ENCODE peak calls at places on chromosomes 5 and 9, in six cellular contexts. W, N, G, R, X and Q are unnamed samples.

GRCh38 chr9:81574399-81574798 is 114.9 kb downstream of the TLE1 start:
- DNase-seq in W (no peak), N (no peak), G (no peak), R (no peak), X (peak), Q (no peak)

GRCh38 chr5:83099001-83099400 is 21.7 kb downstream of the XRCC4 start:
- DNase-seq in W (no peak), N (no peak), G (no peak), R (no peak), X (no peak), Q (no peak)

GRCh38 chr9:127931092-127931881 is 710 bp upstream of the PIP5KL1 start:
- DNase-seq in W (peak), N (peak), G (no peak), R (peak), X (peak), Q (peak)

GRCh38 chr9:94937214-94937903 is 210.9 kb downstream of the AOPEP start:
- DNase-seq in W (peak), N (peak), G (no peak), R (no peak), X (no peak), Q (peak)

GRCh38 chr9:36876056-36876455 is 158.0 kb downstream of the PAX5 start:
- DNase-seq in W (no peak), N (no peak), G (no peak), R (no peak), X (no peak), Q (no peak)

GRCh38 chr9:96874947-96875459 is 20.7 kb upstream of the ZNF782 start:
- DNase-seq in W (no peak), N (peak), G (no peak), R (no peak), X (peak), Q (peak)

GRCh38 chr5:154755361-154756202 is at the start of gene LARP1:
- DNase-seq in W (peak), N (peak), G (no peak), R (no peak), X (no peak), Q (peak)

GRCh38 chr9:137253717-137254623 is 1.2 kb upstream of the NELFB start:
- DNase-seq in W (peak), N (no peak), G (no peak), R (no peak), X (no peak), Q (no peak)

GRCh38 chr9:95284152-95284551 is 33.4 kb downstream of the FANCC start:
- DNase-seq in W (no peak), N (no peak), G (no peak), R (no peak), X (no peak), Q (no peak)

GRCh38 chr5:74767579-74767913 is 497 bp downstream of the NSA2 start:
- DNase-seq in W (peak), N (peak), G (no peak), R (no peak), X (peak), Q (no peak)

GRCh38 chr5:107607656-107608368 is 62.9 kb downstream of the EFNA5 start:
- DNase-seq in W (no peak), N (peak), G (no peak), R (no peak), X (no peak), Q (no peak)

GRCh38 chr9:69249337-69249736 is 75.3 kb downstream of the TJP2 start:
- DNase-seq in W (no peak), N (no peak), G (no peak), R (no peak), X (no peak), Q (peak)

GRCh38 chr5:68251804-68252648 is 36.5 kb downstream of the PIK3R1 start:
- DNase-seq in W (no peak), N (no peak), G (no peak), R (no peak), X (no peak), Q (no peak)

GRCh38 chr5:157506066-157506590 is 46.1 kb downstream of the NIPAL4 start:
- DNase-seq in W (no peak), N (no peak), G (no peak), R (no peak), X (no peak), Q (no peak)

GRCh38 chr9:22049411-22049810 is 40.3 kb upstream of the CDKN2B start:
- DNase-seq in W (no peak), N (no peak), G (no peak), R (no peak), X (no peak), Q (peak)

GRCh38 chr9:5626727-5627634 is 1.9 kb upstream of the RIC1 start:
- DNase-seq in W (peak), N (peak), G (no peak), R (no peak), X (no peak), Q (peak)

GRCh38 chr5:142013734-142014495 is 1.1 kb upstream of the GNPDA1 start:
- DNase-seq in W (peak), N (peak), G (no peak), R (no peak), X (peak), Q (peak)

GRCh38 chr5:65198777-65199120 is 283.0 kb downstream of the ADAMTS6 start:
- DNase-seq in W (no peak), N (peak), G (no peak), R (no peak), X (peak), Q (peak)

GRCh38 chr9:31590091-31590490 is 794.4 kb upstream of the ACO1 start:
- DNase-seq in W (no peak), N (no peak), G (no peak), R (no peak), X (no peak), Q (no peak)

GRCh38 chr9:115261656-115262081 is 143.7 kb upstream of the TNC start:
- DNase-seq in W (no peak), N (peak), G (no peak), R (no peak), X (no peak), Q (no peak)

GRCh38 chr9:113580041-113580953 is 116.8 kb downstream of the RGS3 start:
- DNase-seq in W (no peak), N (no peak), G (no peak), R (no peak), X (no peak), Q (peak)

GRCh38 chr5:119752921-119753886 is 123.8 kb downstream of the FAM170A start:
- DNase-seq in W (no peak), N (no peak), G (no peak), R (no peak), X (no peak), Q (no peak)
- TF ChIP-seq JUN in W (no peak), N (no peak), G (no peak), R (no peak), X (no peak), Q (no peak)

GRCh38 chr5:179873176-179873575 is 14.6 kb upstream of the MRNIP start:
- DNase-seq in W (no peak), N (no peak), G (no peak), R (no peak), X (no peak), Q (no peak)

GRCh38 chr5:179874536-179875292 is 16.1 kb upstream of the MRNIP start:
- DNase-seq in W (no peak), N (no peak), G (no peak), R (no peak), X (no peak), Q (no peak)

GRCh38 chr5:179874136-179874535 is 15.5 kb upstream of the MRNIP start:
- DNase-seq in W (no peak), N (no peak), G (no peak), R (no peak), X (no peak), Q (no peak)

GRCh38 chr5:179872356-179873160 is 13.9 kb upstream of the MRNIP start:
- DNase-seq in W (no peak), N (no peak), G (no peak), R (no peak), X (no peak), Q (no peak)

GRCh38 chr5:179873711-179874110 is 15.1 kb upstream of the MRNIP start:
- DNase-seq in W (no peak), N (no peak), G (no peak), R (no peak), X (no peak), Q (no peak)
- TF ChIP-seq JUN in W (no peak), N (no peak), G (no peak), R (no peak), X (no peak), Q (no peak)

DNA sequence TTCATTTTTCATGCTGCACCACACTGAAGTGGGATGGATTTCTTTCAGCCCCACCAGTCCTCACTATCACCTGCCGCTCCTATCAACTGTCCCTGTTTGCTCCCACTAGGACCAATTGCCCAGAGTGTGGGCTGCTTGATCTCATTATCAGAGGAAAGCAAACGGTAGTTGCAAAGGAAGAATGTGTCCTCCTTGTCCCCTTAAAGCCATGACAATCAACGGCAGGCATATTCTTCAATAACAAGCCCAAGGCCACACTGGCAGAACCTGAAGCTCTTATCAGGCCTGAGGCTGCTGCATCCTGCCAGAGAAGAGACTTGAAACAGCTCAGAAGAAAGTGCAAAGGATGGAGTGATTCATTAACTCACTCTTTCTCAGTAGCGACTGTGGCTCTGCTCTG is 39.3 kb upstream of the MAN2A1 start:
- DNase-seq in W (peak), N (no peak), G (no peak), R (no peak), X (no peak), Q (no peak)
- TF ChIP-seq JUN in W (no peak), N (no peak), G (no peak), R (no peak), X (no peak), Q (no peak)

GRCh38 chr5:36535390-36535789 is 71.0 kb upstream of the SLC1A3 start:
- DNase-seq in W (no peak), N (no peak), G (no peak), R (no peak), X (no peak), Q (no peak)

GRCh38 chr5:36529142-36529541 is 77.3 kb upstream of the SLC1A3 start:
- DNase-seq in W (no peak), N (no peak), G (no peak), R (no peak), X (no peak), Q (no peak)

GRCh38 chr5:36530249-36530648 is 76.2 kb upstream of the SLC1A3 start:
- DNase-seq in W (no peak), N (no peak), G (no peak), R (no peak), X (no peak), Q (no peak)

GRCh38 chr5:36528588-36528987 is 77.8 kb upstream of the SLC1A3 start:
- DNase-seq in W (no peak), N (no peak), G (no peak), R (no peak), X (no peak), Q (no peak)

GRCh38 chr5:36531401-36531800 is 75.0 kb upstream of the SLC1A3 start:
- DNase-seq in W (no peak), N (no peak), G (no peak), R (no peak), X (no peak), Q (no peak)
- TF ChIP-seq JUN in W (no peak), N (no peak), G (no peak), R (no peak), X (no peak), Q (no peak)

GRCh38 chr5:24819841-24820240 is 175.1 kb upstream of the CDH10 start:
- DNase-seq in W (no peak), N (no peak), G (no peak), R (no peak), X (no peak), Q (no peak)

GRCh38 chr5:24817966-24818365 is 173.2 kb upstream of the CDH10 start:
- DNase-seq in W (no peak), N (no peak), G (no peak), R (no peak), X (no peak), Q (no peak)

DNA sequence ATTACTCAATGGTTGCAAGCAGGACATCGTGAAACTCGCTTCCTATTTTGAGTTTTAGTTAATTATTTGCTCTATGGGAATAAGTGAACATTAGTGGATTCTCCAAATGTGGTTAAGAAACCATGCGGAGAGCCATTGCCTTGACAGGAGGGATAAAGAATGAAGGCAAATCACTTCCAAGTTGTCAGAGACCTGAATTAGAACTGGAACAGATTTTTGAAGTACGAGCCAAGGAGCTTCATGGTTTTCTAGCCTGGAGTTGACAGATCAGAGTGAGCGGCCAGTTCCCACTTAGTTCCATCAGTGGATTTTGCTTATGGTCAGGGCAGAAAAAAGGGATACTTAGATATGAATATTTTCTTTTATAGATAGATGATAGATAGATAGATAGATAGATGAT is 171.4 kb upstream of the CDH10 start:
- DNase-seq in W (no peak), N (no peak), G (no peak), R (no peak), X (no peak), Q (no peak)
- TF ChIP-seq JUN in W (no peak), N (no peak), G (no peak), R (no peak), X (no peak), Q (no peak)

GRCh38 chr9:100602302-100602930 is 24.5 kb downstream of the CAVIN4 start:
- DNase-seq in W (peak), N (peak), G (peak), R (no peak), X (peak), Q (peak)
- TF ChIP-seq JUN in W (no peak), N (no peak), G (no peak), R (no peak), X (no peak), Q (no peak)

DNA sequence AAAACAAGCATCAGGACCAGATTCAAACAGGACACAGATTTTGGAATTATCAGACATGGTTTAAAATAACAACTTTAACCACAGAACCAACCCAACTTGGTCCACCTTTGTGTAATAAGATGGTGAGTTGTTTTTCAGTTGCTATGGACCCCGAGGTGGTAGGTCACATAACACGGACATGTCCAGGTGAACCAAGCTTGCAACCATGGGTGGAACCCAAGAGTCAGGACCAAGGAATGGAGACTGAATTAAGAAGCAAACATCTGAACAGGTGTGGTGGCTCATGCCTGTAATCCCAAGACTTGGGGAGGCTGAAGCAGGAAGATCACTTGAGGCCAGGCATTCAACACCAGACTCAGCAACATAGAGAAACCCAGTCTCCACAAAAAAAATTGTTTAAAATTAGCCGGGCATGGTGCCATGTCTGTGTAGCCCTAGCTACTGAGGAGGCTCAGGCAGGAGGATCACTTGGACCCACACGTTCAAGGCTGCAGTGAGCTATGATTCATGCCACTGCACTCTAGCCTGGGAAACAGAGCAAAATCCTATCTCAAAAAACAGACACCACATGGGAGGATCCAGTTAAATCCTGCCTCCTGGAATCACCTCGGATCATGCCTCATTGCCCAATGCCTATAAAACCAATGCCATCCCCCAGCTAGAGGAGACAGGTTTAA is 10.6 kb downstream of the PTBP3 start:
- DNase-seq in W (no peak), N (no peak), G (no peak), R (no peak), X (no peak), Q (no peak)
- TF ChIP-seq JUN in W (no peak), N (no peak), G (no peak), R (no peak), X (no peak), Q (no peak)

DNA sequence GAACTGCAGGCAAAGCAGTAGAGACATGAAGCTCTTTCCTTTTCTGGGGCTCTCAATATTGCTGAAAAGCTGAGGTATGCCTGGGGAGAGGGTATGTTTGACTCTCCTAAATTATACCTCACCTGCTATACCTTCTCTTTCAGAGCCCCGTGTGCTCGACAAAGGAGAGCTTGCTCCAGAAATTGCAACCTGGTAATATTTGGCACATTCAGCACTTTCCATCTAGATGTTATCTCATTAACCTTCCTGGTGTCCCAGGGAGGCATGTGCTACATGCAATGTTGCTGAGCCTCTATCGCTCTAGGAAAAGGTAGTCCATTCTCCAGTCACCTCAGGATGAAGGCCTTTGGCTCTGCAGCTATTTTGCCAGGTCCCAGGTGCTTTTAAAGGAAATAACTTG is 78.5 kb upstream of the ZSWIM6 start:
- DNase-seq in W (no peak), N (no peak), G (no peak), R (no peak), X (no peak), Q (no peak)
- TF ChIP-seq JUN in W (no peak), N (no peak), G (no peak), R (no peak), X (no peak), Q (no peak)

GRCh38 chr9:123211081-123211480 is 57.3 kb downstream of the STRBP start:
- DNase-seq in W (no peak), N (no peak), G (no peak), R (no peak), X (no peak), Q (no peak)
- TF ChIP-seq JUN in W (no peak), N (no peak), G (no peak), R (no peak), X (no peak), Q (no peak)

GRCh38 chr5:150490754-150491153 is 17.2 kb upstream of the NDST1 start:
- DNase-seq in W (no peak), N (no peak), G (no peak), R (no peak), X (no peak), Q (no peak)
- TF ChIP-seq JUN in W (no peak), N (no peak), G (no peak), R (no peak), X (no peak), Q (no peak)